ENCODE peak calls at places on chromosomes 16 and 17, in nine cellular contexts. One of them, this sample, is unnamed.

GRCh38 chr16:11219188-11219587 is 36.8 kb downstream of the SOCS1 start:
- DNase-seq in nephron progenitor cell: no peak
- DNase-seq in Right ventricle myocardium superior: no peak
- DNase-seq in bronchial epithelial cell: no peak
- DNase-seq in stimulated activated CD8-positive, alpha-beta memory T cell treated with anti-CD3 and anti-CD28 coated beads, Interleukin-15, amount 100 ng/mL, for 24 hours: no peak
- DNase-seq in activated CD8-positive, alpha-beta T cell treated with anti-CD3 and anti-CD28 coated beads, Interleukin-2, amount 10 ng/mL, durations not matched to agents 7 days and 5 days: no peak
- DNase-seq in neural progenitor cell: no peak
- DNase-seq in stimulated activated effector memory CD8-positive, alpha-beta T cell treated with anti-CD3 and anti-CD28 coated beads, Interleukin-12 subunit alpha, Interleukin-12 subunit beta, amount 100 ng/mL, for 72 hours: no peak
- DNase-seq in NCI-H774: no peak
- DNase-seq in this sample: no peak

GRCh38 chr17:7045492-7046126 is 1.7 kb upstream of the SLC16A11 start:
- DNase-seq in NCI-H774: peak
- DNase-seq in stimulated activated effector memory CD8-positive, alpha-beta T cell treated with anti-CD3 and anti-CD28 coated beads, Interleukin-12 subunit alpha, Interleukin-12 subunit beta, amount 100 ng/mL, for 72 hours: no peak
- DNase-seq in activated CD8-positive, alpha-beta T cell treated with anti-CD3 and anti-CD28 coated beads, Interleukin-2, amount 10 ng/mL, durations not matched to agents 7 days and 5 days: peak
- DNase-seq in nephron progenitor cell: peak
- DNase-seq in stimulated activated CD8-positive, alpha-beta memory T cell treated with anti-CD3 and anti-CD28 coated beads, Interleukin-15, amount 100 ng/mL, for 24 hours: no peak
- DNase-seq in bronchial epithelial cell: peak
- DNase-seq in Right ventricle myocardium superior: no peak
- DNase-seq in neural progenitor cell: peak
- DNase-seq in this sample: peak

GRCh38 chr16:75304521-75305363 is 53.3 kb upstream of the BCAR1 start:
- DNase-seq in stimulated activated CD8-positive, alpha-beta memory T cell treated with anti-CD3 and anti-CD28 coated beads, Interleukin-15, amount 100 ng/mL, for 24 hours: no peak
- DNase-seq in Right ventricle myocardium superior: peak
- DNase-seq in nephron progenitor cell: no peak
- DNase-seq in activated CD8-positive, alpha-beta T cell treated with anti-CD3 and anti-CD28 coated beads, Interleukin-2, amount 10 ng/mL, durations not matched to agents 7 days and 5 days: no peak
- DNase-seq in stimulated activated effector memory CD8-positive, alpha-beta T cell treated with anti-CD3 and anti-CD28 coated beads, Interleukin-12 subunit alpha, Interleukin-12 subunit beta, amount 100 ng/mL, for 72 hours: no peak
- DNase-seq in bronchial epithelial cell: peak
- DNase-seq in neural progenitor cell: no peak
- DNase-seq in NCI-H774: no peak
- DNase-seq in this sample: no peak

GRCh38 chr17:49567104-49567521 is 8.6 kb upstream of the NXPH3 start:
- DNase-seq in Right ventricle myocardium superior: no peak
- DNase-seq in stimulated activated CD8-positive, alpha-beta memory T cell treated with anti-CD3 and anti-CD28 coated beads, Interleukin-15, amount 100 ng/mL, for 24 hours: no peak
- DNase-seq in NCI-H774: no peak
- DNase-seq in nephron progenitor cell: no peak
- DNase-seq in neural progenitor cell: no peak
- DNase-seq in bronchial epithelial cell: no peak
- DNase-seq in stimulated activated effector memory CD8-positive, alpha-beta T cell treated with anti-CD3 and anti-CD28 coated beads, Interleukin-12 subunit alpha, Interleukin-12 subunit beta, amount 100 ng/mL, for 72 hours: no peak
- DNase-seq in activated CD8-positive, alpha-beta T cell treated with anti-CD3 and anti-CD28 coated beads, Interleukin-2, amount 10 ng/mL, durations not matched to agents 7 days and 5 days: no peak
- DNase-seq in this sample: no peak

GRCh38 chr17:72219136-72219823 is 98.5 kb downstream of the SOX9 start:
- DNase-seq in Right ventricle myocardium superior: no peak
- DNase-seq in neural progenitor cell: peak
- DNase-seq in nephron progenitor cell: peak
- DNase-seq in stimulated activated CD8-positive, alpha-beta memory T cell treated with anti-CD3 and anti-CD28 coated beads, Interleukin-15, amount 100 ng/mL, for 24 hours: no peak
- DNase-seq in stimulated activated effector memory CD8-positive, alpha-beta T cell treated with anti-CD3 and anti-CD28 coated beads, Interleukin-12 subunit alpha, Interleukin-12 subunit beta, amount 100 ng/mL, for 72 hours: no peak
- DNase-seq in bronchial epithelial cell: no peak
- DNase-seq in activated CD8-positive, alpha-beta T cell treated with anti-CD3 and anti-CD28 coated beads, Interleukin-2, amount 10 ng/mL, durations not matched to agents 7 days and 5 days: no peak
- DNase-seq in NCI-H774: no peak
- DNase-seq in this sample: no peak

GRCh38 chr17:82884923-82885322 is 45.1 kb upstream of the ZNF750 start:
- DNase-seq in NCI-H774: no peak
- DNase-seq in stimulated activated effector memory CD8-positive, alpha-beta T cell treated with anti-CD3 and anti-CD28 coated beads, Interleukin-12 subunit alpha, Interleukin-12 subunit beta, amount 100 ng/mL, for 72 hours: no peak
- DNase-seq in stimulated activated CD8-positive, alpha-beta memory T cell treated with anti-CD3 and anti-CD28 coated beads, Interleukin-15, amount 100 ng/mL, for 24 hours: no peak
- DNase-seq in nephron progenitor cell: no peak
- DNase-seq in activated CD8-positive, alpha-beta T cell treated with anti-CD3 and anti-CD28 coated beads, Interleukin-2, amount 10 ng/mL, durations not matched to agents 7 days and 5 days: peak
- DNase-seq in bronchial epithelial cell: no peak
- DNase-seq in neural progenitor cell: no peak
- DNase-seq in Right ventricle myocardium superior: no peak
- DNase-seq in this sample: no peak

GRCh38 chr17:10729334-10730193 is at the start of gene TMEM220:
- DNase-seq in stimulated activated effector memory CD8-positive, alpha-beta T cell treated with anti-CD3 and anti-CD28 coated beads, Interleukin-12 subunit alpha, Interleukin-12 subunit beta, amount 100 ng/mL, for 72 hours: peak
- DNase-seq in Right ventricle myocardium superior: peak
- DNase-seq in NCI-H774: no peak
- DNase-seq in neural progenitor cell: peak
- DNase-seq in bronchial epithelial cell: peak
- DNase-seq in stimulated activated CD8-positive, alpha-beta memory T cell treated with anti-CD3 and anti-CD28 coated beads, Interleukin-15, amount 100 ng/mL, for 24 hours: no peak
- DNase-seq in activated CD8-positive, alpha-beta T cell treated with anti-CD3 and anti-CD28 coated beads, Interleukin-2, amount 10 ng/mL, durations not matched to agents 7 days and 5 days: peak
- DNase-seq in nephron progenitor cell: peak
- DNase-seq in this sample: no peak

GRCh38 chr16:4115209-4115940 is 867 bp downstream of the ADCY9 start:
- DNase-seq in neural progenitor cell: peak
- DNase-seq in Right ventricle myocardium superior: peak
- DNase-seq in bronchial epithelial cell: no peak
- DNase-seq in activated CD8-positive, alpha-beta T cell treated with anti-CD3 and anti-CD28 coated beads, Interleukin-2, amount 10 ng/mL, durations not matched to agents 7 days and 5 days: peak
- DNase-seq in stimulated activated CD8-positive, alpha-beta memory T cell treated with anti-CD3 and anti-CD28 coated beads, Interleukin-15, amount 100 ng/mL, for 24 hours: no peak
- DNase-seq in stimulated activated effector memory CD8-positive, alpha-beta T cell treated with anti-CD3 and anti-CD28 coated beads, Interleukin-12 subunit alpha, Interleukin-12 subunit beta, amount 100 ng/mL, for 72 hours: peak
- DNase-seq in NCI-H774: peak
- DNase-seq in nephron progenitor cell: peak
- DNase-seq in this sample: peak

GRCh38 chr16:83475108-83475507 is 332.7 kb upstream of the HSBP1 start:
- DNase-seq in stimulated activated CD8-positive, alpha-beta memory T cell treated with anti-CD3 and anti-CD28 coated beads, Interleukin-15, amount 100 ng/mL, for 24 hours: no peak
- DNase-seq in Right ventricle myocardium superior: no peak
- DNase-seq in nephron progenitor cell: no peak
- DNase-seq in neural progenitor cell: no peak
- DNase-seq in stimulated activated effector memory CD8-positive, alpha-beta T cell treated with anti-CD3 and anti-CD28 coated beads, Interleukin-12 subunit alpha, Interleukin-12 subunit beta, amount 100 ng/mL, for 72 hours: no peak
- DNase-seq in activated CD8-positive, alpha-beta T cell treated with anti-CD3 and anti-CD28 coated beads, Interleukin-2, amount 10 ng/mL, durations not matched to agents 7 days and 5 days: no peak
- DNase-seq in NCI-H774: no peak
- DNase-seq in bronchial epithelial cell: peak
- DNase-seq in this sample: no peak

GRCh38 chr17:40399185-40399584 is 18.5 kb downstream of the TOP2A start:
- DNase-seq in bronchial epithelial cell: peak
- DNase-seq in activated CD8-positive, alpha-beta T cell treated with anti-CD3 and anti-CD28 coated beads, Interleukin-2, amount 10 ng/mL, durations not matched to agents 7 days and 5 days: no peak
- DNase-seq in Right ventricle myocardium superior: no peak
- DNase-seq in NCI-H774: peak
- DNase-seq in stimulated activated effector memory CD8-positive, alpha-beta T cell treated with anti-CD3 and anti-CD28 coated beads, Interleukin-12 subunit alpha, Interleukin-12 subunit beta, amount 100 ng/mL, for 72 hours: no peak
- DNase-seq in stimulated activated CD8-positive, alpha-beta memory T cell treated with anti-CD3 and anti-CD28 coated beads, Interleukin-15, amount 100 ng/mL, for 24 hours: no peak
- DNase-seq in neural progenitor cell: peak
- DNase-seq in nephron progenitor cell: no peak
- DNase-seq in this sample: no peak

GRCh38 chr17:38430316-38430715 is 2.1 kb downstream of the ARHGAP23 start:
- DNase-seq in NCI-H774: no peak
- DNase-seq in Right ventricle myocardium superior: no peak
- DNase-seq in nephron progenitor cell: no peak
- DNase-seq in activated CD8-positive, alpha-beta T cell treated with anti-CD3 and anti-CD28 coated beads, Interleukin-2, amount 10 ng/mL, durations not matched to agents 7 days and 5 days: no peak
- DNase-seq in neural progenitor cell: no peak
- DNase-seq in stimulated activated effector memory CD8-positive, alpha-beta T cell treated with anti-CD3 and anti-CD28 coated beads, Interleukin-12 subunit alpha, Interleukin-12 subunit beta, amount 100 ng/mL, for 72 hours: no peak
- DNase-seq in stimulated activated CD8-positive, alpha-beta memory T cell treated with anti-CD3 and anti-CD28 coated beads, Interleukin-15, amount 100 ng/mL, for 24 hours: no peak
- DNase-seq in bronchial epithelial cell: no peak
- DNase-seq in this sample: no peak

GRCh38 chr16:31134625-31135534 is 647 bp downstream of the PRSS8 start:
- DNase-seq in stimulated activated CD8-positive, alpha-beta memory T cell treated with anti-CD3 and anti-CD28 coated beads, Interleukin-15, amount 100 ng/mL, for 24 hours: no peak
- DNase-seq in bronchial epithelial cell: peak
- DNase-seq in NCI-H774: no peak
- DNase-seq in Right ventricle myocardium superior: no peak
- DNase-seq in nephron progenitor cell: peak
- DNase-seq in stimulated activated effector memory CD8-positive, alpha-beta T cell treated with anti-CD3 and anti-CD28 coated beads, Interleukin-12 subunit alpha, Interleukin-12 subunit beta, amount 100 ng/mL, for 72 hours: no peak
- DNase-seq in activated CD8-positive, alpha-beta T cell treated with anti-CD3 and anti-CD28 coated beads, Interleukin-2, amount 10 ng/mL, durations not matched to agents 7 days and 5 days: no peak
- DNase-seq in neural progenitor cell: peak
- DNase-seq in this sample: no peak

GRCh38 chr16:87678618-87679017 is 76.3 kb downstream of the JPH3 start:
- DNase-seq in stimulated activated effector memory CD8-positive, alpha-beta T cell treated with anti-CD3 and anti-CD28 coated beads, Interleukin-12 subunit alpha, Interleukin-12 subunit beta, amount 100 ng/mL, for 72 hours: no peak
- DNase-seq in activated CD8-positive, alpha-beta T cell treated with anti-CD3 and anti-CD28 coated beads, Interleukin-2, amount 10 ng/mL, durations not matched to agents 7 days and 5 days: no peak
- DNase-seq in nephron progenitor cell: no peak
- DNase-seq in NCI-H774: no peak
- DNase-seq in stimulated activated CD8-positive, alpha-beta memory T cell treated with anti-CD3 and anti-CD28 coated beads, Interleukin-15, amount 100 ng/mL, for 24 hours: no peak
- DNase-seq in neural progenitor cell: no peak
- DNase-seq in Right ventricle myocardium superior: no peak
- DNase-seq in bronchial epithelial cell: no peak
- DNase-seq in this sample: no peak

GRCh38 chr17:74045608-74046007 is 157.9 kb upstream of the RPL38 start:
- DNase-seq in Right ventricle myocardium superior: no peak
- DNase-seq in neural progenitor cell: peak
- DNase-seq in NCI-H774: no peak
- DNase-seq in stimulated activated CD8-positive, alpha-beta memory T cell treated with anti-CD3 and anti-CD28 coated beads, Interleukin-15, amount 100 ng/mL, for 24 hours: no peak
- DNase-seq in nephron progenitor cell: peak
- DNase-seq in stimulated activated effector memory CD8-positive, alpha-beta T cell treated with anti-CD3 and anti-CD28 coated beads, Interleukin-12 subunit alpha, Interleukin-12 subunit beta, amount 100 ng/mL, for 72 hours: no peak
- DNase-seq in activated CD8-positive, alpha-beta T cell treated with anti-CD3 and anti-CD28 coated beads, Interleukin-2, amount 10 ng/mL, durations not matched to agents 7 days and 5 days: no peak
- DNase-seq in bronchial epithelial cell: no peak
- DNase-seq in this sample: no peak

GRCh38 chr16:77677129-77677528 is 45.2 kb upstream of the NUDT7 start:
- DNase-seq in nephron progenitor cell: no peak
- DNase-seq in stimulated activated effector memory CD8-positive, alpha-beta T cell treated with anti-CD3 and anti-CD28 coated beads, Interleukin-12 subunit alpha, Interleukin-12 subunit beta, amount 100 ng/mL, for 72 hours: no peak
- DNase-seq in neural progenitor cell: no peak
- DNase-seq in NCI-H774: no peak
- DNase-seq in Right ventricle myocardium superior: no peak
- DNase-seq in stimulated activated CD8-positive, alpha-beta memory T cell treated with anti-CD3 and anti-CD28 coated beads, Interleukin-15, amount 100 ng/mL, for 24 hours: no peak
- DNase-seq in bronchial epithelial cell: peak
- DNase-seq in activated CD8-positive, alpha-beta T cell treated with anti-CD3 and anti-CD28 coated beads, Interleukin-2, amount 10 ng/mL, durations not matched to agents 7 days and 5 days: no peak
- DNase-seq in this sample: no peak

GRCh38 chr16:937723-938122 is 33.1 kb downstream of the LMF1 start:
- DNase-seq in NCI-H774: no peak
- DNase-seq in stimulated activated CD8-positive, alpha-beta memory T cell treated with anti-CD3 and anti-CD28 coated beads, Interleukin-15, amount 100 ng/mL, for 24 hours: no peak
- DNase-seq in neural progenitor cell: no peak
- DNase-seq in activated CD8-positive, alpha-beta T cell treated with anti-CD3 and anti-CD28 coated beads, Interleukin-2, amount 10 ng/mL, durations not matched to agents 7 days and 5 days: no peak
- DNase-seq in stimulated activated effector memory CD8-positive, alpha-beta T cell treated with anti-CD3 and anti-CD28 coated beads, Interleukin-12 subunit alpha, Interleukin-12 subunit beta, amount 100 ng/mL, for 72 hours: no peak
- DNase-seq in bronchial epithelial cell: no peak
- DNase-seq in Right ventricle myocardium superior: no peak
- DNase-seq in nephron progenitor cell: no peak
- DNase-seq in this sample: no peak

GRCh38 chr17:57186231-57187019 is 69.9 kb upstream of the MSI2 start:
- DNase-seq in stimulated activated effector memory CD8-positive, alpha-beta T cell treated with anti-CD3 and anti-CD28 coated beads, Interleukin-12 subunit alpha, Interleukin-12 subunit beta, amount 100 ng/mL, for 72 hours: no peak
- DNase-seq in Right ventricle myocardium superior: no peak
- DNase-seq in bronchial epithelial cell: no peak
- DNase-seq in neural progenitor cell: no peak
- DNase-seq in activated CD8-positive, alpha-beta T cell treated with anti-CD3 and anti-CD28 coated beads, Interleukin-2, amount 10 ng/mL, durations not matched to agents 7 days and 5 days: no peak
- DNase-seq in NCI-H774: no peak
- DNase-seq in stimulated activated CD8-positive, alpha-beta memory T cell treated with anti-CD3 and anti-CD28 coated beads, Interleukin-15, amount 100 ng/mL, for 24 hours: no peak
- DNase-seq in nephron progenitor cell: no peak
- DNase-seq in this sample: no peak

GRCh38 chr17:39755550-39756375 is 18.0 kb downstream of the GRB7 start:
- DNase-seq in neural progenitor cell: no peak
- DNase-seq in NCI-H774: no peak
- DNase-seq in nephron progenitor cell: no peak
- DNase-seq in stimulated activated effector memory CD8-positive, alpha-beta T cell treated with anti-CD3 and anti-CD28 coated beads, Interleukin-12 subunit alpha, Interleukin-12 subunit beta, amount 100 ng/mL, for 72 hours: no peak
- DNase-seq in activated CD8-positive, alpha-beta T cell treated with anti-CD3 and anti-CD28 coated beads, Interleukin-2, amount 10 ng/mL, durations not matched to agents 7 days and 5 days: peak
- DNase-seq in stimulated activated CD8-positive, alpha-beta memory T cell treated with anti-CD3 and anti-CD28 coated beads, Interleukin-15, amount 100 ng/mL, for 24 hours: no peak
- DNase-seq in Right ventricle myocardium superior: no peak
- DNase-seq in bronchial epithelial cell: no peak
- DNase-seq in this sample: no peak

GRCh38 chr16:8729779-8730334 is 55.4 kb downstream of the ABAT start:
- DNase-seq in activated CD8-positive, alpha-beta T cell treated with anti-CD3 and anti-CD28 coated beads, Interleukin-2, amount 10 ng/mL, durations not matched to agents 7 days and 5 days: no peak
- DNase-seq in neural progenitor cell: no peak
- DNase-seq in bronchial epithelial cell: no peak
- DNase-seq in NCI-H774: no peak
- DNase-seq in Right ventricle myocardium superior: no peak
- DNase-seq in nephron progenitor cell: no peak
- DNase-seq in stimulated activated effector memory CD8-positive, alpha-beta T cell treated with anti-CD3 and anti-CD28 coated beads, Interleukin-12 subunit alpha, Interleukin-12 subunit beta, amount 100 ng/mL, for 72 hours: no peak
- DNase-seq in stimulated activated CD8-positive, alpha-beta memory T cell treated with anti-CD3 and anti-CD28 coated beads, Interleukin-15, amount 100 ng/mL, for 24 hours: no peak
- DNase-seq in this sample: no peak

GRCh38 chr17:70636517-70637133 is 467.3 kb downstream of the KCNJ2 start:
- DNase-seq in stimulated activated CD8-positive, alpha-beta memory T cell treated with anti-CD3 and anti-CD28 coated beads, Interleukin-15, amount 100 ng/mL, for 24 hours: no peak
- DNase-seq in neural progenitor cell: peak
- DNase-seq in NCI-H774: peak
- DNase-seq in nephron progenitor cell: no peak
- DNase-seq in Right ventricle myocardium superior: no peak
- DNase-seq in activated CD8-positive, alpha-beta T cell treated with anti-CD3 and anti-CD28 coated beads, Interleukin-2, amount 10 ng/mL, durations not matched to agents 7 days and 5 days: peak
- DNase-seq in stimulated activated effector memory CD8-positive, alpha-beta T cell treated with anti-CD3 and anti-CD28 coated beads, Interleukin-12 subunit alpha, Interleukin-12 subunit beta, amount 100 ng/mL, for 72 hours: no peak
- DNase-seq in bronchial epithelial cell: peak
- DNase-seq in this sample: peak

GRCh38 chr16:22665048-22665797 is 148.7 kb upstream of the HS3ST2 start:
- DNase-seq in stimulated activated effector memory CD8-positive, alpha-beta T cell treated with anti-CD3 and anti-CD28 coated beads, Interleukin-12 subunit alpha, Interleukin-12 subunit beta, amount 100 ng/mL, for 72 hours: no peak
- DNase-seq in nephron progenitor cell: no peak
- DNase-seq in NCI-H774: no peak
- DNase-seq in Right ventricle myocardium superior: no peak
- DNase-seq in activated CD8-positive, alpha-beta T cell treated with anti-CD3 and anti-CD28 coated beads, Interleukin-2, amount 10 ng/mL, durations not matched to agents 7 days and 5 days: no peak
- DNase-seq in stimulated activated CD8-positive, alpha-beta memory T cell treated with anti-CD3 and anti-CD28 coated beads, Interleukin-15, amount 100 ng/mL, for 24 hours: no peak
- DNase-seq in neural progenitor cell: no peak
- DNase-seq in bronchial epithelial cell: no peak
- DNase-seq in this sample: no peak

GRCh38 chr17:68248199-68248825 is 469 bp downstream of the AMZ2 start:
- DNase-seq in neural progenitor cell: no peak
- DNase-seq in NCI-H774: peak
- DNase-seq in activated CD8-positive, alpha-beta T cell treated with anti-CD3 and anti-CD28 coated beads, Interleukin-2, amount 10 ng/mL, durations not matched to agents 7 days and 5 days: no peak
- DNase-seq in nephron progenitor cell: no peak
- DNase-seq in stimulated activated effector memory CD8-positive, alpha-beta T cell treated with anti-CD3 and anti-CD28 coated beads, Interleukin-12 subunit alpha, Interleukin-12 subunit beta, amount 100 ng/mL, for 72 hours: no peak
- DNase-seq in stimulated activated CD8-positive, alpha-beta memory T cell treated with anti-CD3 and anti-CD28 coated beads, Interleukin-15, amount 100 ng/mL, for 24 hours: no peak
- DNase-seq in bronchial epithelial cell: peak
- DNase-seq in Right ventricle myocardium superior: no peak
- DNase-seq in this sample: no peak

GRCh38 chr17:2303278-2304188 is at the start of the genes SMG6 and SRR:
- DNase-seq in bronchial epithelial cell: peak
- DNase-seq in neural progenitor cell: peak
- DNase-seq in NCI-H774: peak
- DNase-seq in stimulated activated effector memory CD8-positive, alpha-beta T cell treated with anti-CD3 and anti-CD28 coated beads, Interleukin-12 subunit alpha, Interleukin-12 subunit beta, amount 100 ng/mL, for 72 hours: peak
- DNase-seq in activated CD8-positive, alpha-beta T cell treated with anti-CD3 and anti-CD28 coated beads, Interleukin-2, amount 10 ng/mL, durations not matched to agents 7 days and 5 days: peak
- DNase-seq in Right ventricle myocardium superior: peak
- DNase-seq in stimulated activated CD8-positive, alpha-beta memory T cell treated with anti-CD3 and anti-CD28 coated beads, Interleukin-15, amount 100 ng/mL, for 24 hours: peak
- DNase-seq in nephron progenitor cell: peak
- DNase-seq in this sample: peak